ENCODE peak calls at places on chromosomes 13 and 19, in six cellular contexts. S is heart left ventricle, F is cardiac fibroblast, I is SK-N-SH, T is NB4, U is NCI-H1105 treated with DMSO at 0.1 percent for 48 hours. P is an unnamed sample.

GRCh38 chr19:49893135-49893534 is 3.6 kb downstream of the IL4I1 start:
- DNase-seq in S (no peak), F (no peak), I (no peak), T (no peak), U (no peak), P (no peak)

GRCh38 chr19:44111910-44112463 is 1.2 kb upstream of the ZNF225 start:
- DNase-seq in S (no peak), F (peak; percentile 87), I (peak; percentile 24), T (peak; percentile 20), U (no peak), P (peak; percentile 95)

GRCh38 chr13:48804836-48805601 is 151.3 kb downstream of the CYSLTR2 start:
- DNase-seq in S (no peak), F (no peak), I (no peak), T (peak; percentile 25), U (no peak), P (no peak)

GRCh38 chr19:35983177-35983576 is 11.8 kb upstream of the SDHAF1 start:
- DNase-seq in S (no peak), F (no peak), I (no peak), T (no peak), U (no peak), P (no peak)

GRCh38 chr19:55358943-55359908 is 3.8 kb downstream of the GARIN5B start:
- DNase-seq in S (no peak), F (no peak), I (no peak), T (no peak), U (peak; percentile 54), P (no peak)

GRCh38 chr19:16834747-16835146 is 5.5 kb downstream of the SIN3B start:
- DNase-seq in S (no peak), F (no peak), I (no peak), T (no peak), U (no peak), P (no peak)

GRCh38 chr19:7539827-7540425 is 4.4 kb downstream of the PNPLA6 start:
- DNase-seq in S (no peak), F (no peak), I (no peak), T (no peak), U (no peak), P (no peak)

GRCh38 chr19:46339491-46339890 is 7.4 kb upstream of the PPP5C start:
- DNase-seq in S (no peak), F (no peak), I (peak; percentile 30), T (no peak), U (no peak), P (no peak)

GRCh38 chr13:31032574-31033095 is 100.2 kb downstream of the TEX26 start:
- DNase-seq in S (no peak), F (no peak), I (no peak), T (no peak), U (no peak), P (no peak)

GRCh38 chr13:46687810-46688209 is 109.2 kb downstream of the ESD start:
- DNase-seq in S (no peak), F (peak; percentile 64), I (no peak), T (peak; percentile 70), U (no peak), P (peak; percentile 21)